ENCODE peak calls at places on chromosome 7, in six cellular contexts. Y is heart right ventricle; J is cardiac fibroblast; L is dorsolateral prefrontal cortex; V is CD4-positive, alpha-beta memory T cell; E is prostate gland. D is an unnamed sample.

GRCh38 chr7:102974366-102975236 is 61.8 kb downstream of the LRRC17 start:
- DNase-seq in E (no peak), L (no peak), J (peak; percentile 8), V (no peak), Y (no peak), D (no peak)

GRCh38 chr7:82736633-82737032 is 293.1 kb upstream of the CACNA2D1 start:
- DNase-seq in L (no peak), E (no peak), V (no peak), J (no peak), Y (no peak), D (no peak)

GRCh38 chr7:41130021-41130420 is 572.9 kb downstream of the INHBA start:
- DNase-seq in Y (no peak), J (no peak), L (no peak), V (no peak), E (no peak), D (no peak)

GRCh38 chr7:104207348-104207730 is 474 bp downstream of the ORC5 start:
- DNase-seq in V (peak; percentile 25), J (peak; percentile 28), L (no peak), E (no peak), Y (no peak), D (no peak)

GRCh38 chr7:102030696-102031095 is 213.3 kb downstream of the CUX1 start:
- DNase-seq in E (no peak), V (no peak), J (no peak), Y (no peak), L (no peak), D (no peak)

GRCh38 chr7:95660023-95660434 is 63.7 kb upstream of the PDK4 start:
- DNase-seq in V (no peak), E (peak; percentile 11), Y (no peak), J (no peak), L (no peak), D (no peak)

GRCh38 chr7:95303501-95303900 is 20.8 kb downstream of the PON1 start:
- DNase-seq in E (no peak), L (no peak), V (no peak), Y (no peak), J (no peak), D (no peak)

GRCh38 chr7:80387634-80388033 is 124.2 kb downstream of the GNAT3 start:
- DNase-seq in Y (no peak), J (no peak), L (no peak), V (no peak), E (no peak), D (no peak)

GRCh38 chr7:36366649-36367560 is 22.8 kb upstream of the ANLN start:
- DNase-seq in V (peak; percentile 92), Y (peak; percentile 90), E (peak; percentile 85), L (peak; percentile 91), J (peak; percentile 79), D (peak; percentile 26)

GRCh38 chr7:40455485-40455884 is 320.7 kb downstream of the SUGCT start:
- DNase-seq in V (no peak), E (no peak), J (peak; percentile 47), Y (no peak), L (no peak), D (no peak)

GRCh38 chr7:93941956-93942355 is 20.4 kb downstream of the GNG11 start:
- DNase-seq in V (no peak), L (no peak), E (no peak), J (peak; percentile 47), Y (no peak), D (no peak)

GRCh38 chr7:79740076-79740475 is 286.6 kb upstream of the MAGI2 start:
- DNase-seq in V (no peak), L (no peak), J (no peak), Y (no peak), E (no peak), D (no peak)

GRCh38 chr7:1696671-1697498 is 26.8 kb downstream of the ELFN1 start:
- DNase-seq in E (no peak), J (no peak), Y (no peak), V (no peak), L (peak; percentile 29), D (no peak)

GRCh38 chr7:81284576-81284975 is 365.7 kb upstream of the SEMA3C start:
- DNase-seq in Y (no peak), V (no peak), L (no peak), E (no peak), J (peak; percentile 82), D (no peak)

GRCh38 chr7:1668932-1669485 is 1.1 kb upstream of the ELFN1 start:
- DNase-seq in V (no peak), E (no peak), L (peak; percentile 31), Y (no peak), J (no peak), D (no peak)

GRCh38 chr7:151412318-151412717 is 2.5 kb upstream of the WDR86 start:
- DNase-seq in Y (no peak), E (no peak), J (no peak), V (no peak), L (no peak), D (no peak)

GRCh38 chr7:151409555-151410404 is at the start of gene WDR86:
- DNase-seq in V (peak; percentile 69), J (no peak), E (no peak), Y (no peak), L (no peak), D (no peak)

GRCh38 chr7:151408839-151409554 is 841 bp downstream of the WDR86 start:
- DNase-seq in J (no peak), L (no peak), V (peak; percentile 95), E (no peak), Y (no peak), D (no peak)

GRCh38 chr7:151411551-151411950 is 1.7 kb upstream of the WDR86 start:
- DNase-seq in Y (no peak), L (no peak), J (no peak), V (no peak), E (no peak), D (no peak)

GRCh38 chr7:151410405-151411390 is 860 bp upstream of the WDR86 start:
- DNase-seq in L (no peak), J (no peak), V (peak; percentile 53), Y (no peak), E (no peak), D (no peak)
- H3K4me3 ChIP-seq in L (peak overlapping the region; percentile 60), J (peak overlapping the region; percentile 67), V (no peak overlapping the region), Y (peak overlapping the region; percentile 51), E (peak overlapping the region; percentile 40), D (peak overlapping the region; percentile 40)

GRCh38 chr7:90728568-90728967 is 132.4 kb downstream of the CDK14 start:
- DNase-seq in J (no peak), E (no peak), V (no peak), Y (no peak), L (no peak), D (no peak)

GRCh38 chr7:90723866-90724265 is 127.7 kb downstream of the CDK14 start:
- DNase-seq in V (no peak), J (no peak), L (no peak), E (no peak), Y (no peak), D (no peak)

GRCh38 chr7:90726120-90726519 is 130.0 kb downstream of the CDK14 start:
- DNase-seq in V (no peak), L (no peak), J (peak; percentile 68), E (no peak), Y (no peak), D (no peak)

GRCh38 chr7:90723233-90723632 is 127.1 kb downstream of the CDK14 start:
- DNase-seq in L (no peak), Y (no peak), V (no peak), E (no peak), J (no peak), D (no peak)

DNA sequence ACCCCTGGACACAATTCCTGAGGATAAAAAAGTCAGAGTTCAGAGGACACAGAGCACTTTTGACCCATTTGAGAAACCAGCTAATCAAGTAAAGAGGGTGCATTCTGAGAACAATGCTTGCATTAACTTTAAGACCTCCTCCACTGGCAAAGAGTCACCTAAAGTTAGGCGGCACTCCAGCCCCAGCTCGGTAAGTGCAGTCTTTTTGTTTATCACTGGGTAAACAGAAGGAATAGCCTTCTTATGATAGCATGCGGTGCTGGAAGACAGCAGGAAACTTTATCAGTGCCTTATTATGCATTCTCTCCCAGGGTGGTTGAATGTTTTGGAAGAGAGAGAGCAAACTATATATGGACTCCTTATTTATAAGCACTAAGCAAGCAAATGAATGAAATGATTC is 130.5 kb downstream of the CDK14 start:
- DNase-seq in J (peak; percentile 41), L (no peak), E (peak; percentile 29), Y (no peak), V (no peak), D (no peak)
- H3K4me3 ChIP-seq in J (no peak overlapping the region), L (no peak overlapping the region), E (no peak overlapping the region), Y (no peak overlapping the region), V (no peak overlapping the region), D (no peak overlapping the region)

GRCh38 chr7:74318043-74318442 is 28.8 kb downstream of the CLIP2 start:
- DNase-seq in J (no peak), Y (no peak), V (no peak), L (no peak), E (no peak), D (no peak)

GRCh38 chr7:74311305-74311744 is 22.1 kb downstream of the CLIP2 start:
- DNase-seq in J (peak; percentile 54), V (no peak), E (no peak), L (no peak), Y (no peak), D (no peak)

GRCh38 chr7:74312418-74313021 is 23.3 kb downstream of the CLIP2 start:
- DNase-seq in Y (no peak), L (no peak), V (no peak), E (peak; percentile 74), J (no peak), D (no peak)

GRCh38 chr7:74320645-74321178 is 31.5 kb downstream of the CLIP2 start:
- DNase-seq in Y (no peak), V (no peak), L (no peak), E (no peak), J (no peak), D (no peak)

DNA sequence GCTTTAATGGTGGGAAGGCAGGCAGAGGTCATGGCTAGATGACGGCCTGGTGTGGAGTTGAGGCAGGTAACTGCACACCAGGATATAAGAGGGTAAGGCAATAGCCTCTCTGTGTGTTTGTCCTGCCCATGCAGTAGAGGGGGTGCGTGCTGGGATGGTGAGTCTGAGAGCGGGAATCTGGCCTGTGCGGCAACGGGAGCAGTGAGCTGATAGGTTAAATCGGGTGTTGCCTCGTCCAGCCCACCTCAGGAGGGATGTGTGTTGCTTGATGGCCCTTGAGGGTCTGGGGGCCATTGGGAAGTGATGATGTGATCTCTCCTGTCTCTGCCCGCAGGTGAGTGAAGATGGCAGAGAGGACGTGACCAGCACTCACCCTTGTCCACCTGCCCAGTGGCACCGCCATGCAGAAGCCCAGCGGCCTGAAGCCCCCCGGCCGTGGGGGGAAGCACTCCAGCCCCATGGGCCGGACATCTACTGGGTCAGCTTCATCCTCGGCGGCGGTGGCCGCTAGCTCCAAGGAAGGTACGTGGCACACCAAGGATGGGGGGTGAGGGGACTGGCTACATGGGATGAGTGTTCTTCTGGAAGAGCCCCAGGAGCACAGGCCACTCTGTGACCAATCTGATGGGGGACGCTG is 28.1 kb downstream of the CLIP2 start:
- DNase-seq in Y (no peak), L (no peak), V (no peak), J (no peak), E (no peak), D (no peak)
- H3K4me3 ChIP-seq in Y (no peak overlapping the region), L (no peak overlapping the region), V (no peak overlapping the region), J (no peak overlapping the region), E (no peak overlapping the region), D (no peak overlapping the region)

DNA sequence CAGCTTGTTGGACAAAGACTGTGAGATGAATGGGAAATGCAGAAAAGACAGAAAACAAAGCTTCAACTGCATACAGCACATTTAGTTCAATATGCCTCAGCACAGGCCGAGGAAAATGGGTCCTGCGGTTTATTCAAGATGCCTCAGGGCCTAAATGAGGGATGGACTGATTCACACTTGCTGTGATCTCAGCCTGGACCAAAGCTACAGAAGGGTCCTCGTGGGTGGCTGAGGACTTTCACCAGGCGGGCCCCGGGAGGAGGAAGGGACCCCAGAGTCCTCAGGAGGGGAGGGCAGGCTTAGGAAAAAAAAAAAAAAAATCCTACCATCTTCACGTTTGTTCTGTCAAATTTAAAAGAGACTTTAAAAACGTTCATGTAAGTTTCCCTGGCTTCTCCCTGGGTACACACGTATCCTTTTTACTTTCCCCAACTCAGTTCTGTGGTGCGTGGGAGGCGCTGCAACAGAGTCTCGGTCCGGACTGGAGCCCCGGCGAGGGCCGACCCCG is 621 bp upstream of the ZNF783 start:
- DNase-seq in L (no peak), V (peak; percentile 21), J (peak; percentile 53), Y (no peak), E (no peak), D (no peak)
- H3K4me3 ChIP-seq in L (peak overlapping the region; percentile 81), V (peak overlapping the region; percentile 52), J (peak overlapping the region; percentile 49), Y (peak overlapping the region; percentile 56), E (peak overlapping the region; percentile 65), D (peak overlapping the region; percentile 60)